ENCODE peak calls at places on chromosomes 4 and X, in five cellular contexts. One of them, this sample, is unnamed.

GRCh38 chrX:96407501-96407900 is 277.1 kb upstream of the DIAPH2 start:
- DNase-seq in H1: no peak
- DNase-seq in H9: no peak
- DNase-seq in neuronal stem cell: no peak
- DNase-seq in mesenchymal stem cell: peak
- DNase-seq in this sample: no peak

GRCh38 chr4:168183717-168184571 is 91.6 kb downstream of the ANXA10 start:
- DNase-seq in H1: no peak
- DNase-seq in H9: no peak
- DNase-seq in neuronal stem cell: peak
- DNase-seq in mesenchymal stem cell: peak
- DNase-seq in this sample: peak

GRCh38 chrX:115393271-115393670 is 103.8 kb downstream of the LUZP4 start:
- DNase-seq in H1: no peak
- DNase-seq in H9: no peak
- DNase-seq in neuronal stem cell: no peak
- DNase-seq in mesenchymal stem cell: peak
- DNase-seq in this sample: no peak

GRCh38 chr4:7663075-7663541 is 228.4 kb upstream of the PSAPL1 start:
- DNase-seq in H1: no peak
- DNase-seq in H9: no peak
- DNase-seq in neuronal stem cell: no peak
- DNase-seq in mesenchymal stem cell: no peak
- DNase-seq in this sample: no peak

GRCh38 chr4:173415092-173415491 is 16.2 kb upstream of the SCRG1 start:
- DNase-seq in H1: no peak
- DNase-seq in H9: no peak
- DNase-seq in neuronal stem cell: no peak
- DNase-seq in mesenchymal stem cell: no peak
- DNase-seq in this sample: no peak

GRCh38 chrX:39016551-39016950 is 215.3 kb downstream of the MID1IP1 start:
- DNase-seq in H1: no peak
- DNase-seq in H9: no peak
- DNase-seq in neuronal stem cell: no peak
- DNase-seq in mesenchymal stem cell: no peak
- DNase-seq in this sample: no peak

GRCh38 chr4:79917246-79917645 is 155.8 kb downstream of the ANTXR2 start:
- DNase-seq in H1: peak
- DNase-seq in H9: peak
- DNase-seq in neuronal stem cell: peak
- DNase-seq in mesenchymal stem cell: peak
- DNase-seq in this sample: peak

GRCh38 chr4:174563399-174563798 is 41.1 kb upstream of the HPGD start:
- DNase-seq in H1: no peak
- DNase-seq in H9: no peak
- DNase-seq in neuronal stem cell: no peak
- DNase-seq in mesenchymal stem cell: no peak
- DNase-seq in this sample: no peak

GRCh38 chr4:110005461-110006056 is 92.9 kb downstream of the EGF start:
- DNase-seq in H1: no peak
- DNase-seq in H9: no peak
- DNase-seq in neuronal stem cell: peak
- DNase-seq in mesenchymal stem cell: peak
- DNase-seq in this sample: peak

GRCh38 chr4:78720151-78720726 is 55.9 kb upstream of the BMP2K start:
- DNase-seq in H1: no peak
- DNase-seq in H9: peak
- DNase-seq in neuronal stem cell: no peak
- DNase-seq in mesenchymal stem cell: no peak
- DNase-seq in this sample: no peak

GRCh38 chr4:924107-925096 is 7.7 kb downstream of the GAK start:
- DNase-seq in H1: no peak
- DNase-seq in H9: peak
- DNase-seq in neuronal stem cell: no peak
- DNase-seq in mesenchymal stem cell: peak
- DNase-seq in this sample: no peak

GRCh38 chr4:105243446-105243845 is 96.8 kb downstream of the TET2 start:
- DNase-seq in H1: no peak
- DNase-seq in H9: no peak
- DNase-seq in neuronal stem cell: no peak
- DNase-seq in mesenchymal stem cell: no peak
- DNase-seq in this sample: no peak

GRCh38 chr4:4865705-4866123 is 6.2 kb downstream of the MSX1 start:
- DNase-seq in H1: no peak
- DNase-seq in H9: no peak
- DNase-seq in neuronal stem cell: no peak
- DNase-seq in mesenchymal stem cell: no peak
- DNase-seq in this sample: no peak

GRCh38 chr4:26433556-26433955 is 56.7 kb downstream of the CCKAR start:
- DNase-seq in H1: no peak
- DNase-seq in H9: no peak
- DNase-seq in neuronal stem cell: no peak
- DNase-seq in mesenchymal stem cell: no peak
- DNase-seq in this sample: no peak

GRCh38 chr4:56844817-56845580 is 23.5 kb upstream of the SPINK2 start:
- DNase-seq in H1: peak
- DNase-seq in H9: peak
- DNase-seq in neuronal stem cell: no peak
- DNase-seq in mesenchymal stem cell: no peak
- DNase-seq in this sample: no peak

GRCh38 chrX:124679199-124679598 is 332.8 kb downstream of the SH2D1A start:
- DNase-seq in H1: no peak
- DNase-seq in H9: no peak
- DNase-seq in neuronal stem cell: no peak
- DNase-seq in mesenchymal stem cell: peak
- DNase-seq in this sample: no peak

GRCh38 chrX:120514236-120514635 is 45.1 kb upstream of the LAMP2 start:
- DNase-seq in H1: no peak
- DNase-seq in H9: peak
- DNase-seq in neuronal stem cell: no peak
- DNase-seq in mesenchymal stem cell: peak
- DNase-seq in this sample: peak

GRCh38 chr4:13276357-13276756 is 207.8 kb downstream of the RAB28 start:
- DNase-seq in H1: no peak
- DNase-seq in H9: no peak
- DNase-seq in neuronal stem cell: no peak
- DNase-seq in mesenchymal stem cell: no peak
- DNase-seq in this sample: no peak

GRCh38 chrX:125203737-125204578 is 115.7 kb upstream of the TEX13C start:
- DNase-seq in H1: no peak
- DNase-seq in H9: peak
- DNase-seq in neuronal stem cell: no peak
- DNase-seq in mesenchymal stem cell: peak
- DNase-seq in this sample: no peak

GRCh38 chrX:7110821-7111276 is 36.7 kb upstream of the STS start:
- DNase-seq in H1: no peak
- DNase-seq in H9: no peak
- DNase-seq in neuronal stem cell: no peak
- DNase-seq in mesenchymal stem cell: no peak
- DNase-seq in this sample: no peak

GRCh38 chr4:182246401-182247205 is 3.4 kb downstream of the TENM3 start:
- DNase-seq in H1: no peak
- DNase-seq in H9: no peak
- DNase-seq in neuronal stem cell: no peak
- DNase-seq in mesenchymal stem cell: no peak
- DNase-seq in this sample: peak

DNA sequence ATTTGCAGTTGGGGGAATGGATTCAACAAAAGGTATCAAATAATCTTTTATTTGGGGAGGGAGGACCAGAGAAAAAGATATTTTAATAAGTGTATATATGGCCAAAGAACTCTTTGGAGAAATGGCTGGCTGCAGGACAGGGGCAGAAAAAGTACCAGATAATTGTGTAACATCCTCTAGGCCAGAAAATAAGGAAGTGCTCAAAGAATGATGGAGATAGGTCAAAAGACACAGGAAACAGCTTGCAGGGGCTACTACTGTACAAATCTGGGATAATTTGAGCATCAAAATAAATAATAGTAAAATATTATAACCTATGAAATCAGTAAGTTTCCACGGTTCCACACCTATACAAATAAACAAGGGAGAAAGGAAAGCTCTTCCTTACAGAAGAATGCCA is 34.8 kb downstream of the KLHL5 start:
- DNase-seq in H1: no peak
- DNase-seq in H9: no peak
- DNase-seq in neuronal stem cell: no peak
- DNase-seq in mesenchymal stem cell: no peak
- DNase-seq in this sample: no peak
- H2BK12ac ChIP-seq in H1: no peak
- H2BK12ac ChIP-seq in H9: no peak
- H2BK12ac ChIP-seq in neuronal stem cell: no peak
- H2BK12ac ChIP-seq in mesenchymal stem cell: no peak
- H2BK12ac ChIP-seq in this sample: no peak

DNA sequence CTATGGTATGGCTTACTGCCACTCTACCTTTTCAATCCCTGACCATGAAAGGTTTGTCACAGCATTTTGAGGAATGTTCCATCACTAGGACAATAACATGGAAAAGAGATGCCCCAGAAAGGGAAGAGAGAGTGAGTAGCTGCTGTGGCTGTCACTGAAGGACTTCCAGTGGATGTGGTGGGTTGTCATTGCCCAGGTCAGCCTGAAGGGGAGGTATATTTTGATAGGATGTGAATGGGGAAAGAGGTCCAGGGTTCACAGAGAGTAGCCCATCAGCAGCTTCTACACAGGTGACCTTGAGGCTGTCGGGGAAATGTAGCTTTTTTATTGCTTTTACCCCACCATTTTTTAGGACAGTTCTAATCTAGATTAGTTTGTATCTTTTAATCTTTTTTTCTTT is 30.8 kb downstream of the MTM1 start:
- DNase-seq in H1: no peak
- DNase-seq in H9: no peak
- DNase-seq in neuronal stem cell: no peak
- DNase-seq in mesenchymal stem cell: no peak
- DNase-seq in this sample: no peak
- H2BK12ac ChIP-seq in H1: no peak
- H2BK12ac ChIP-seq in H9: no peak
- H2BK12ac ChIP-seq in neuronal stem cell: no peak
- H2BK12ac ChIP-seq in mesenchymal stem cell: no peak
- H2BK12ac ChIP-seq in this sample: no peak

DNA sequence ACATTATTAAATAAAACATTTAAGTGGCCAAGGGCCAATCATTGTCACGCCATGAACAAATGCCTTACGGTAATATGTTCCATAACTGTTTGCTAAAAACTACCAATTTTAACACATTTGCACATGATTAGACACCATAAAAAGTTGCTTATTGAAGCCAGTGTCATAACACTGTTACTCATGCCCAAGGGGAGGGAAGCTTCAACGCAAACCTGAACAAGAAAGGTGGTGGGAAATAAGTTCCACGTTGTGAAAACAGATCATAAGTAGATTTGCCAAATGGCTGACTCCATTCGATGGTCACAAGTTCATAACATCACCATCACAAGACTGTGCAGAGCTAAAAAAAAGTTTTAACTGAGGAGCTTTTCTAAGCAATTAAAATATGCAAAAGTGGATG is 739.2 kb upstream of the FAM241A start:
- DNase-seq in H1: no peak
- DNase-seq in H9: no peak
- DNase-seq in neuronal stem cell: no peak
- DNase-seq in mesenchymal stem cell: no peak
- DNase-seq in this sample: no peak
- H2BK12ac ChIP-seq in H1: no peak
- H2BK12ac ChIP-seq in H9: no peak
- H2BK12ac ChIP-seq in neuronal stem cell: no peak
- H2BK12ac ChIP-seq in mesenchymal stem cell: no peak
- H2BK12ac ChIP-seq in this sample: no peak

GRCh38 chr4:36220776-36221175 is 23.5 kb downstream of the ARAP2 start:
- DNase-seq in H1: no peak
- DNase-seq in H9: no peak
- DNase-seq in neuronal stem cell: no peak
- DNase-seq in mesenchymal stem cell: no peak
- DNase-seq in this sample: no peak
- H2BK12ac ChIP-seq in H1: no peak
- H2BK12ac ChIP-seq in H9: no peak
- H2BK12ac ChIP-seq in neuronal stem cell: no peak
- H2BK12ac ChIP-seq in mesenchymal stem cell: no peak
- H2BK12ac ChIP-seq in this sample: no peak

GRCh38 chr4:15396157-15396800 is 31.6 kb upstream of the C1QTNF7 start:
- DNase-seq in H1: peak
- DNase-seq in H9: peak
- DNase-seq in neuronal stem cell: peak
- DNase-seq in mesenchymal stem cell: peak
- DNase-seq in this sample: peak
- H2BK12ac ChIP-seq in H1: no peak
- H2BK12ac ChIP-seq in H9: no peak
- H2BK12ac ChIP-seq in neuronal stem cell: no peak
- H2BK12ac ChIP-seq in mesenchymal stem cell: no peak
- H2BK12ac ChIP-seq in this sample: no peak

DNA sequence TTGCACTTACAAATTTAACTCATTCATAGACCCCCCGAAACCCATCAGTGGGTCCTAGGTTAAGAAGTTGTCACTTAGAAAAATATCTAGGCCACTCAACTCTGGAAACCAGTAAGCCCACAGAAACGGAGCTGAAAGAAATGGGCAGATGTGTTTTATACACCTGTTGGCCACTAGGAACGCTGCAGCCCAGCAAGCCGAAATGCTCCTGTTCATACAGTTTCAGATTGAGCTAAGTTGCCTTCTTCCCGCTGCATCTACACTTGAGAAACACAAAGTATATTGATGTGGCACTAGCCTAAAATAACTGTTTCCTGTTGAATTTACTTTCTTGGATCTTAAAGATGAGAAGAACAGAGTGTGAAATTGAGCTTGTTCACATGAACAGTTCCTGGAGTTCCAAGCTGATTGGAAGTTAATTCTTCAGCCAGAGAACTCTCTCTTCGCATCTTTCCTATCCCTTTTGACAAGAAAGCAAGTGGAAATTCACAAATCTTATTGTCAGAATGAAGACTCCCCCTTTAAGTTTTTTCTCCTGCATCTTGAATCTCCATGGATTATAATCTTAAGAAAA is 174.1 kb downstream of the RBMX2 start:
- DNase-seq in H1: peak
- DNase-seq in H9: peak
- DNase-seq in neuronal stem cell: peak
- DNase-seq in mesenchymal stem cell: peak
- DNase-seq in this sample: peak
- H2BK12ac ChIP-seq in H1: no peak
- H2BK12ac ChIP-seq in H9: no peak
- H2BK12ac ChIP-seq in neuronal stem cell: no peak
- H2BK12ac ChIP-seq in mesenchymal stem cell: no peak
- H2BK12ac ChIP-seq in this sample: no peak

GRCh38 chr4:166655705-166656104 is 578.6 kb downstream of the SPOCK3 start:
- DNase-seq in H1: no peak
- DNase-seq in H9: no peak
- DNase-seq in neuronal stem cell: no peak
- DNase-seq in mesenchymal stem cell: no peak
- DNase-seq in this sample: peak

GRCh38 chr4:166662266-166662843 is 571.9 kb downstream of the SPOCK3 start:
- DNase-seq in H1: no peak
- DNase-seq in H9: no peak
- DNase-seq in neuronal stem cell: no peak
- DNase-seq in mesenchymal stem cell: no peak
- DNase-seq in this sample: no peak

GRCh38 chr4:166658585-166658984 is 575.7 kb downstream of the SPOCK3 start:
- DNase-seq in H1: no peak
- DNase-seq in H9: no peak
- DNase-seq in neuronal stem cell: no peak
- DNase-seq in mesenchymal stem cell: no peak
- DNase-seq in this sample: no peak

GRCh38 chr4:166655231-166655630 is 579.1 kb downstream of the SPOCK3 start:
- DNase-seq in H1: no peak
- DNase-seq in H9: no peak
- DNase-seq in neuronal stem cell: no peak
- DNase-seq in mesenchymal stem cell: no peak
- DNase-seq in this sample: peak

GRCh38 chr4:166657261-166657660 is 577.0 kb downstream of the SPOCK3 start:
- DNase-seq in H1: no peak
- DNase-seq in H9: no peak
- DNase-seq in neuronal stem cell: no peak
- DNase-seq in mesenchymal stem cell: peak
- DNase-seq in this sample: peak
- H2BK12ac ChIP-seq in H1: no peak
- H2BK12ac ChIP-seq in H9: no peak
- H2BK12ac ChIP-seq in neuronal stem cell: no peak
- H2BK12ac ChIP-seq in mesenchymal stem cell: no peak
- H2BK12ac ChIP-seq in this sample: no peak

This sample was measured in trophoblast cell.